ENCODE peak calls at places on chromosomes 7 and 10, in five cellular contexts. V is choroid plexus epithelial cell, Q is IMR-90, M is colonic mucosa, B is OCI-LY7. H is an unnamed sample.

GRCh38 chr10:57320416-57320815 is 947.3 kb downstream of the IPMK start:
- DNase-seq in V (no peak), Q (no peak), M (no peak), B (no peak), H (no peak)

GRCh38 chr7:24828871-24829661 is 71.8 kb upstream of the GSDME start:
- DNase-seq in V (peak; percentile 75), Q (no peak), M (no peak), B (no peak), H (no peak)

GRCh38 chr7:25196132-25196896 is 32.0 kb downstream of the NPVF start:
- DNase-seq in V (peak; percentile 23), Q (no peak), M (peak; percentile 73), B (no peak), H (no peak)

GRCh38 chr7:1961776-1962276 is 270.9 kb downstream of the MAD1L1 start:
- DNase-seq in V (peak; percentile 89), Q (peak; percentile 96), M (no peak), B (no peak), H (peak; percentile 81)

GRCh38 chr10:22244001-22244400 is 26.2 kb upstream of the EBLN1 start:
- DNase-seq in V (no peak), Q (no peak), M (no peak), B (no peak), H (peak; percentile 2)

GRCh38 chr10:117946525-117947070 is 100.1 kb downstream of the RAB11FIP2 start:
- DNase-seq in V (peak; percentile 7), Q (peak; percentile 29), M (no peak), B (no peak), H (no peak)

GRCh38 chr10:43691503-43691902 is 42.8 kb upstream of the ZNF32 start:
- DNase-seq in V (no peak), Q (peak; percentile 23), M (no peak), B (no peak), H (peak; percentile 35)

GRCh38 chr7:42082144-42082543 is 154.9 kb downstream of the GLI3 start:
- DNase-seq in V (peak; percentile 91), Q (peak; percentile 84), M (no peak), B (no peak), H (no peak)

GRCh38 chr7:139889186-139889871 is 60.3 kb downstream of the TBXAS1 start:
- DNase-seq in V (no peak), Q (peak; percentile 50), M (no peak), B (no peak), H (no peak)

GRCh38 chr7:214410-215212 is 22.2 kb downstream of the FAM20C start:
- DNase-seq in V (peak; percentile 75), Q (peak; percentile 81), M (no peak), B (no peak), H (no peak)

GRCh38 chr7:133910761-133911160 is 216.4 kb upstream of the LRGUK start:
- DNase-seq in V (no peak), Q (no peak), M (no peak), B (peak; percentile 5), H (no peak)

GRCh38 chr7:80859272-80859970 is 59.4 kb downstream of the SEMA3C start:
- DNase-seq in V (peak; percentile 62), Q (peak; percentile 48), M (no peak), B (no peak), H (no peak)